ENCODE peak calls at places on chromosomes 6 and 20, in six cellular contexts. C is GM10248, H is fibroblast of pulmonary artery, U is hepatocyte, N is fibroblast of mammary gland, G is CD14-positive monocyte. F is an unnamed sample.

GRCh38 chr6:101668496-101668895 is 275.0 kb downstream of the GRIK2 start:
- DNase-seq in N (no peak), U (no peak), C (no peak), H (peak), G (no peak), F (no peak)

GRCh38 chr6:169420912-169421543 is 167.4 kb upstream of the THBS2 start:
- DNase-seq in G (no peak), H (no peak), N (peak), U (peak), C (no peak), F (no peak)

GRCh38 chr20:50521221-50521642 is 11.0 kb downstream of the PTPN1 start:
- DNase-seq in U (no peak), G (no peak), H (no peak), N (no peak), C (no peak), F (no peak)

GRCh38 chr6:2782825-2783187 is 17.6 kb downstream of the WRNIP1 start:
- DNase-seq in H (no peak), G (no peak), N (no peak), U (no peak), C (no peak), F (no peak)

GRCh38 chr6:75975904-75976303 is 96.6 kb downstream of the IMPG1 start:
- DNase-seq in C (no peak), G (no peak), N (no peak), H (no peak), U (no peak), F (no peak)

GRCh38 chr6:108476381-108476780 is 84.3 kb upstream of the FOXO3 start:
- DNase-seq in N (no peak), U (no peak), H (no peak), C (no peak), G (no peak), F (no peak)

GRCh38 chr6:112384511-112384910 is 37.4 kb downstream of the RFPL4B start:
- DNase-seq in C (no peak), U (no peak), G (no peak), N (no peak), H (no peak), F (no peak)

GRCh38 chr20:57471496-57472210 is 53.3 kb downstream of the CTCFL start:
- DNase-seq in G (no peak), C (no peak), U (no peak), H (no peak), N (no peak), F (no peak)

GRCh38 chr6:52635049-52635577 is 35.8 kb upstream of the TMEM14A start:
- DNase-seq in C (no peak), N (peak), H (no peak), G (no peak), U (no peak), F (no peak)

GRCh38 chr6:129515004-129515403 is 195.0 kb downstream of the ARHGAP18 start:
- DNase-seq in H (no peak), G (no peak), N (no peak), U (no peak), C (no peak), F (no peak)

GRCh38 chr6:156848123-156848522 is 70.9 kb downstream of the ARID1B start:
- DNase-seq in U (no peak), H (no peak), C (no peak), N (no peak), G (no peak), F (no peak)

GRCh38 chr6:1724616-1725015 is 114.9 kb downstream of the FOXC1 start:
- DNase-seq in U (peak), G (no peak), H (no peak), N (no peak), C (no peak), F (no peak)

GRCh38 chr6:12009180-12009748 is 2.8 kb upstream of the HIVEP1 start:
- DNase-seq in N (peak), U (no peak), H (no peak), C (no peak), G (no peak), F (no peak)

GRCh38 chr6:73774311-73774766 is 78.3 kb downstream of the CD109 start:
- DNase-seq in C (no peak), G (no peak), N (peak), H (peak), U (no peak), F (no peak)

GRCh38 chr6:166772518-166772917 is 145.5 kb upstream of the RPS6KA2 start:
- DNase-seq in G (no peak), C (no peak), U (no peak), N (no peak), H (no peak), F (no peak)

GRCh38 chr6:166206066-166206465 is 38.4 kb upstream of the TBXT start:
- DNase-seq in N (peak), G (no peak), H (no peak), C (no peak), U (no peak), F (no peak)

GRCh38 chr20:41524980-41525613 is 93.1 kb downstream of the CHD6 start:
- DNase-seq in H (peak), U (peak), C (no peak), G (no peak), N (peak), F (no peak)

GRCh38 chr20:50794181-50794845 is 548 bp upstream of the BCAS4 start:
- DNase-seq in N (no peak), G (no peak), H (no peak), C (no peak), U (peak), F (no peak)

GRCh38 chr6:111997863-111998191 is 56.1 kb upstream of the CCN6 start:
- DNase-seq in U (no peak), C (no peak), G (no peak), H (no peak), N (peak), F (no peak)

GRCh38 chr20:58007947-58008346 is 220.5 kb downstream of the ANKRD60 start:
- DNase-seq in H (no peak), U (no peak), G (peak), C (no peak), N (no peak), F (no peak)

GRCh38 chr6:162373868-162374267 is 353.7 kb downstream of the PRKN start:
- DNase-seq in C (no peak), G (no peak), N (no peak), H (no peak), U (no peak), F (no peak)

GRCh38 chr6:22041797-22042489 is 254.9 kb downstream of the PRL start:
- DNase-seq in U (no peak), H (peak), G (no peak), N (peak), C (no peak), F (no peak)

GRCh38 chr6:42693725-42694323 is 28.6 kb downstream of the PRPH2 start:
- DNase-seq in G (no peak), C (no peak), N (no peak), U (no peak), H (no peak), F (no peak)

GRCh38 chr6:129860901-129861665 is at the start of gene TMEM244:
- DNase-seq in G (no peak), C (no peak), H (no peak), U (no peak), N (peak), F (no peak)

GRCh38 chr6:158642097-158642601 is 2.4 kb downstream of the DYNLT1 start:
- DNase-seq in G (no peak), C (no peak), N (peak), U (peak), H (peak), F (no peak)

GRCh38 chr6:157430834-157431233 is 49.8 kb downstream of the ZDHHC14 start:
- DNase-seq in N (no peak), U (no peak), C (no peak), G (no peak), H (no peak), F (no peak)

GRCh38 chr6:71602385-71602949 is 283.9 kb upstream of the RIMS1 start:
- DNase-seq in H (peak), U (no peak), N (peak), G (no peak), C (no peak), F (no peak)

GRCh38 chr6:169844946-169845345 is 93.5 kb downstream of the ERMARD start:
- DNase-seq in G (no peak), C (no peak), U (no peak), N (no peak), H (no peak), F (no peak)

GRCh38 chr6:50822078-50822476 is 3.4 kb downstream of the TFAP2B start:
- DNase-seq in H (no peak), G (no peak), U (no peak), N (no peak), C (no peak), F (no peak)

GRCh38 chr20:36628076-36628475 is 17.9 kb downstream of the SLA2 start:
- DNase-seq in H (no peak), G (no peak), C (no peak), N (no peak), U (no peak), F (no peak)

GRCh38 chr6:49666930-49667369 is 30.3 kb upstream of the RHAG start:
- DNase-seq in G (no peak), N (no peak), U (no peak), H (no peak), C (no peak), F (no peak)

GRCh38 chr6:169452117-169452868 is 198.6 kb upstream of the THBS2 start:
- DNase-seq in H (peak), U (no peak), N (peak), C (no peak), G (no peak), F (no peak)

GRCh38 chr6:8434727-8435092 is 635 bp downstream of the SLC35B3 start:
- DNase-seq in H (no peak), U (no peak), G (no peak), N (no peak), C (peak), F (no peak)

GRCh38 chr20:63138855-63139341 is 77.0 kb downstream of the YTHDF1 start:
- DNase-seq in H (no peak), C (no peak), N (peak), U (no peak), G (no peak), F (no peak)

GRCh38 chr6:133855994-133856393 is 32.9 kb upstream of the TCF21 start:
- DNase-seq in G (no peak), H (no peak), N (no peak), C (no peak), U (no peak), F (no peak)

GRCh38 chr6:133854167-133854632 is 34.7 kb upstream of the TCF21 start:
- DNase-seq in U (no peak), G (no peak), C (no peak), H (no peak), N (no peak), F (no peak)

GRCh38 chr6:133856911-133857310 is 32.0 kb upstream of the TCF21 start:
- DNase-seq in U (no peak), G (no peak), C (no peak), N (no peak), H (no peak), F (no peak)

GRCh38 chr6:133855599-133855972 is 33.3 kb upstream of the TCF21 start:
- DNase-seq in N (no peak), U (no peak), C (no peak), H (no peak), G (no peak), F (no peak)

GRCh38 chr6:133854633-133855598 is 34.0 kb upstream of the TCF21 start:
- DNase-seq in C (peak), H (no peak), U (peak), N (no peak), G (no peak), F (no peak)
- TF ChIP-seq CTCF in C (no peak), H (peak), U (peak), N (no peak), G (no peak), F (no peak)

GRCh38 chr6:17093692-17094091 is 8.2 kb upstream of the STMND1 start:
- DNase-seq in H (no peak), U (no peak), C (no peak), G (no peak), N (peak), F (no peak)
- TF ChIP-seq CTCF in H (peak), U (peak), C (no peak), G (no peak), N (peak), F (no peak)

GRCh38 chr20:19463597-19463996 is 251.2 kb downstream of the SLC24A3 start:
- DNase-seq in H (no peak), N (no peak), C (no peak), G (no peak), U (no peak), F (no peak)
- TF ChIP-seq CTCF in H (no peak), N (no peak), C (no peak), G (no peak), U (no peak), F (no peak)

GRCh38 chr20:48350291-48350988 is 477.4 kb downstream of the PREX1 start:
- DNase-seq in C (no peak), G (no peak), H (peak), U (no peak), N (peak), F (peak)
- TF ChIP-seq CTCF in C (no peak), G (no peak), H (peak), U (peak), N (no peak), F (peak)

GRCh38 chr6:137706065-137706422 is 161.0 kb upstream of the TNFAIP3 start:
- DNase-seq in N (no peak), G (no peak), H (no peak), U (no peak), C (no peak), F (no peak)

GRCh38 chr6:137709424-137710281 is 157.4 kb upstream of the TNFAIP3 start:
- DNase-seq in C (no peak), G (no peak), U (no peak), H (peak), N (peak), F (no peak)

GRCh38 chr6:137708481-137708880 is 158.6 kb upstream of the TNFAIP3 start:
- DNase-seq in G (no peak), N (no peak), C (no peak), H (no peak), U (no peak), F (no peak)

GRCh38 chr6:137707038-137707589 is 159.9 kb upstream of the TNFAIP3 start:
- DNase-seq in C (no peak), N (no peak), H (no peak), G (no peak), U (no peak), F (no peak)

GRCh38 chr6:137707590-137708360 is 159.3 kb upstream of the TNFAIP3 start:
- DNase-seq in C (peak), U (peak), G (peak), N (peak), H (peak), F (peak)
- TF ChIP-seq CTCF in C (peak), U (peak), G (peak), N (peak), H (peak), F (peak)

DNA sequence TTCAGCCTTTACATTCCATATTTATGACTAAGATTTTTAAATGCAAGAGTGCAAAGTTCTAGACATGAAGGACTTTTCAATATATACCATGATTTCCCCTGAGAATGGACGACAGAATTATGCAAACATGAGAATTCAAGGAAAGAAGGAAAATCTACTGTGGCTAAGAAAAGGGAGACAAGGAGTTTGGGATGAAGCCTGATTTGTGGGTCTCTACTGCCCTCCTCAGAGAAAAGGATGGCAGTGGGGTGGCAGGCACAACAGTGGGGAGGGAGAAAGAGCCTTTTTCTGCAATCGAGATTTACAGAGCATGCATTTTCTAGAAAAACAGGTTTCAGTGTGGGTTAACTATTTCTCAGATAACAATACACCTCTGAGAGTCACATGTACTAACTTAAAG is 466.9 kb upstream of the NRSN1 start:
- DNase-seq in H (peak), N (peak), G (no peak), U (peak), C (no peak), F (no peak)
- TF ChIP-seq CTCF in H (peak), N (peak), G (no peak), U (peak), C (no peak), F (no peak)

DNA sequence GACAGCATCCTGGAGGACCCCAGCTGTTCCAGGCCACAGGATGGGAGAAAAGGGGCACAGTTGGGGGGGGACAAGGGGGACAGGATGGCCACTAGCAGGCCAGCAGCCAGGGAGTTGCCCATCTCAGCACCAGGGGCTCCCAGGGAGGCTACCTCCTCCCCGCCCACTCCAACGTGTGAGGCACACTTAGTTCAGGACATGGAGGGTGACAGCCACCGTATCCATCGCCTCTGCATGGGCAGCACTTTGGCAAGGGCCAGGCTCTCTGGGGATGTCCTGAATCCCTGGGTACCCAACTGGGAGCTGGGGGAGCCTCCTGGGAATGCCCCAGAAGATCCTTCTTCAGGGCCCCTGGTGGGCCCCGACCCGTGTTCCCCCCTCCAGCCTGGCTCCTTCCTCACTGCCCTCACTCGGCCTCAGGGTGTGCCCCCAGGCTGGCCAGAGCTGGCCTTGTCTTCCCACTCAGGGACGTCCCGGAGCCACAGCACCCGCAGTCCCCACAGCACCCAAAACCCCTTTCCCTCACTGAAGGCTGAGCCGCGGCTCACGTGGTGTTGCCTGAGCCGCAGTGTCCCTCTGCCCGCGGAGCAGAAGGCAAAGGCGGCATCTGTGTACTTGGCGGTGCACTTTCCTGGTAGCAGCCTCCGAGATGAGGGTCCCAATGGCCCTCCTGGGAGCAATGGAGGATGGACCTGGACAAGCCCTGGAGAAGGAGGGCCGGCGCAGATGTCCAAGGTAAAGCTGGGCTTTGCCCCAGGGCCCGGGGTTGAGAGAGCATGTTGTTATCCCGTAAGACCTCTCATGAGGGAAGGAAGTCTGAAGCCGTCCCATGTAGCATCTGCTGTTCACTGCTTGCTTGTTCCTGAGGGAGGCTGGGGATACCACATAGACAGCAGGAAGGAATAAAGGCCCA is 30.7 kb downstream of the ZNF831 start:
- DNase-seq in C (no peak), U (no peak), N (no peak), H (no peak), G (no peak), F (no peak)
- TF ChIP-seq CTCF in C (no peak), U (no peak), N (no peak), H (no peak), G (no peak), F (no peak)

DNA sequence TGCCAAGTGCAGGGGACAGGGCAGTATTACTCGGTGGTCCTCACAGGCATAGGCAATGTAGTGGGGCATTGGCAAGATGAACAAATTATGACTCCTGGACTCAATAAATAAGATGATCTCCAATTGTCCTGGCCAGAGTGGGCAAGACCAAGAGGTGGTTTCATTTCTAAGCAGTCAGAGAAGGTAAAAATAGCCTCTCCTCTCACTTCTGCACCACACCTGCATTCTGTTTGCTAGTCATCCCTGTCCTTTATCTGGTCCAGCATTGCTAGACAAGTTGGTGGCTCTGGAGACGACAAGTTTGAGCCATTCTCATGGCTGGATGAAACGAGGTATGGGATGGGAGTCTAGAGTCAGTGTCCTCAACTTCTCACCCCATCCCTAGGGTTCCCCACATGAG is 83.0 kb downstream of the BANF2 start:
- DNase-seq in C (peak), G (no peak), U (no peak), H (no peak), N (no peak), F (peak)
- TF ChIP-seq CTCF in C (no peak), G (no peak), U (no peak), H (no peak), N (no peak), F (no peak)

DNA sequence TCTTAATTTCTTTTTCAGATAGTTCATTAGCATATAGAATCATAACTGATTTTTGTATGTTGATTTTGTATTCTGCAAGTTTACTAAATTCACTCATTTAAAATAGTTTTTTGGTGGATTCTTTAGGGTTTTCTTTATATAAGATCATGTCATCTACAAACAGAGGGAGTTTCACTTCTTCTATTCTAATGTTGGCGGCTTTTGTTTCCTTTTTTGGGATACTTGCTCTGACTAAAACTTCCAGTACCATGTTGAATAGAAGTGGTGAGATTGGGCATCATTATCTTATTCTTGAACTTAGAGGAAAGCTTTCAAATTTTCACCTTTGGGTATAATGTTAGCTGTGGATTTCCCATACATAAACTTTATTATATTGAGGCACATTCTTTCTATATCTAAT is 296.9 kb downstream of the BCKDHB start:
- DNase-seq in H (no peak), C (no peak), G (no peak), U (no peak), N (no peak), F (no peak)
- TF ChIP-seq CTCF in H (no peak), C (no peak), G (no peak), U (no peak), N (no peak), F (no peak)

GRCh38 chr20:44579313-44580090 is 2.9 kb upstream of the PKIG start:
- DNase-seq in H (no peak), U (no peak), N (no peak), C (no peak), G (no peak), F (no peak)

GRCh38 chr20:44574372-44574771 is 8.0 kb upstream of the PKIG start:
- DNase-seq in U (no peak), C (no peak), N (no peak), H (no peak), G (no peak), F (no peak)

GRCh38 chr20:44573501-44573869 is 8.9 kb upstream of the PKIG start:
- DNase-seq in C (no peak), U (no peak), H (no peak), G (no peak), N (no peak), F (no peak)

GRCh38 chr20:44572551-44573500 is 9.6 kb upstream of the PKIG start:
- DNase-seq in N (peak), H (peak), G (no peak), C (no peak), U (peak), F (no peak)

GRCh38 chr20:44576297-44576696 is 6.1 kb upstream of the PKIG start:
- DNase-seq in U (no peak), C (peak), G (no peak), H (peak), N (peak), F (peak)
- TF ChIP-seq CTCF in U (peak), C (peak), G (peak), H (peak), N (peak), F (peak)